ENCODE peak calls at places on chromosomes 12 and 14, in four cellular contexts. One of them, this sample, is unnamed.

GRCh38 chr14:22910916-22911315 is 8.0 kb downstream of the RBM23 start:
- DNase-seq in fibroblast of lung: no peak
- DNase-seq in brain microvascular endothelial cell: no peak
- DNase-seq in heart left ventricle: no peak
- DNase-seq in this sample: no peak

GRCh38 chr14:55336161-55336560 is 64.9 kb downstream of the FBXO34 start:
- DNase-seq in fibroblast of lung: no peak
- DNase-seq in brain microvascular endothelial cell: peak; percentile 43
- DNase-seq in heart left ventricle: no peak
- DNase-seq in this sample: peak; percentile 34

GRCh38 chr12:128008341-128008740 is 258.6 kb upstream of the TMEM132C start:
- DNase-seq in fibroblast of lung: no peak
- DNase-seq in brain microvascular endothelial cell: peak; percentile 76
- DNase-seq in heart left ventricle: no peak
- DNase-seq in this sample: no peak

GRCh38 chr12:129559756-129560155 is 344.1 kb downstream of the TMEM132D start:
- DNase-seq in fibroblast of lung: no peak
- DNase-seq in brain microvascular endothelial cell: no peak
- DNase-seq in heart left ventricle: no peak
- DNase-seq in this sample: no peak

GRCh38 chr12:48001426-48002178 is 2.7 kb downstream of the COL2A1 start:
- DNase-seq in fibroblast of lung: peak; percentile 24
- DNase-seq in brain microvascular endothelial cell: peak; percentile 20
- DNase-seq in heart left ventricle: peak; percentile 64
- DNase-seq in this sample: peak; percentile 75

GRCh38 chr12:25436206-25436912 is 116.7 kb downstream of the LMNTD1 start:
- DNase-seq in fibroblast of lung: peak; percentile 93
- DNase-seq in brain microvascular endothelial cell: peak; percentile 58
- DNase-seq in heart left ventricle: no peak
- DNase-seq in this sample: peak; percentile 73

GRCh38 chr14:83372271-83372670 is 1838.6 kb upstream of the SEL1L start:
- DNase-seq in fibroblast of lung: no peak
- DNase-seq in brain microvascular endothelial cell: no peak
- DNase-seq in heart left ventricle: no peak
- DNase-seq in this sample: no peak

GRCh38 chr12:28189774-28190320 is 409 bp upstream of the CCDC91 start:
- DNase-seq in fibroblast of lung: no peak
- DNase-seq in brain microvascular endothelial cell: peak; percentile 2
- DNase-seq in heart left ventricle: no peak
- DNase-seq in this sample: no peak

GRCh38 chr12:6215120-6215807 is 15.1 kb downstream of the CD9 start:
- DNase-seq in fibroblast of lung: no peak
- DNase-seq in brain microvascular endothelial cell: no peak
- DNase-seq in heart left ventricle: no peak
- DNase-seq in this sample: no peak
- H3K27ac ChIP-seq in fibroblast of lung: peak overlapping the region; percentile 61
- H3K27ac ChIP-seq in brain microvascular endothelial cell: no peak overlapping the region
- H3K27ac ChIP-seq in heart left ventricle: no peak overlapping the region
- H3K27ac ChIP-seq in this sample: peak overlapping the region; percentile 98

GRCh38 chr14:61076531-61076930 is 95.5 kb downstream of the SLC38A6 start:
- DNase-seq in fibroblast of lung: peak; percentile 64
- DNase-seq in brain microvascular endothelial cell: peak; percentile 33
- DNase-seq in heart left ventricle: no peak
- DNase-seq in this sample: no peak

GRCh38 chr14:61077437-61077836 is 96.4 kb downstream of the SLC38A6 start:
- DNase-seq in fibroblast of lung: no peak
- DNase-seq in brain microvascular endothelial cell: no peak
- DNase-seq in heart left ventricle: no peak
- DNase-seq in this sample: no peak

GRCh38 chr14:61074852-61075251 is 93.8 kb downstream of the SLC38A6 start:
- DNase-seq in fibroblast of lung: no peak
- DNase-seq in brain microvascular endothelial cell: no peak
- DNase-seq in heart left ventricle: no peak
- DNase-seq in this sample: no peak

GRCh38 chr14:61077946-61078738 is 97.1 kb downstream of the SLC38A6 start:
- DNase-seq in fibroblast of lung: no peak
- DNase-seq in brain microvascular endothelial cell: no peak
- DNase-seq in heart left ventricle: no peak
- DNase-seq in this sample: peak; percentile 42

DNA sequence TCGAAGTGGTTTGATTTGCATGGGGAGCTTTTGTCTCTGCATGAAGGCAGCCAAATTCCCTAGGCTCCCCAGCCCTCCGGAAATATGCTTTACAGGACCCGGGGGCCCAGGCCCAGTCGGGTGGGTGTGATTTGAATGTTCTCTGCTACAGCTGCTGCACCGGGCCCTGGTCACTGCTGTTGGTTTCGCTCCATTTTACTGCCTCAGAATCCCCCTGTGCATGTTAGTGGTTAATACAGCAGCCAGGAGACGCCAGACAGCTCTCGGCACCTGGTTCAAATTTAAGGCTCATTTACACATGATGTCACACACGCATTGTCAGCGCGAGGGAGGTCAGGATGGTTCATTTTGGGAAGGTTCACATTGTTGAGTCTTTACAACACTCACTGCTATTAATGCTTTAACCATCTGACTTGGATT is 99.6 kb downstream of the SLC38A6 start:
- DNase-seq in fibroblast of lung: peak; percentile 80
- DNase-seq in brain microvascular endothelial cell: no peak
- DNase-seq in heart left ventricle: peak; percentile 22
- DNase-seq in this sample: no peak
- TF ChIP-seq CTCF in fibroblast of lung: no peak
- TF ChIP-seq CTCF in brain microvascular endothelial cell: no peak
- TF ChIP-seq CTCF in heart left ventricle: no peak
- TF ChIP-seq CTCF in this sample: no peak

GRCh38 chr12:12336049-12336411 is 14.0 kb downstream of the MANSC1 start:
- DNase-seq in fibroblast of lung: no peak
- DNase-seq in brain microvascular endothelial cell: peak; percentile 65
- DNase-seq in heart left ventricle: no peak
- DNase-seq in this sample: no peak

GRCh38 chr12:12331896-12332295 is 18.1 kb downstream of the MANSC1 start:
- DNase-seq in fibroblast of lung: no peak
- DNase-seq in brain microvascular endothelial cell: no peak
- DNase-seq in heart left ventricle: no peak
- DNase-seq in this sample: peak; percentile 29

GRCh38 chr12:12334710-12335040 is 15.4 kb downstream of the MANSC1 start:
- DNase-seq in fibroblast of lung: no peak
- DNase-seq in brain microvascular endothelial cell: no peak
- DNase-seq in heart left ventricle: no peak
- DNase-seq in this sample: no peak

GRCh38 chr12:12333407-12333831 is 16.6 kb downstream of the MANSC1 start:
- DNase-seq in fibroblast of lung: peak; percentile 81
- DNase-seq in brain microvascular endothelial cell: peak; percentile 35
- DNase-seq in heart left ventricle: no peak
- DNase-seq in this sample: no peak

GRCh38 chr12:12333980-12334709 is 15.9 kb downstream of the MANSC1 start:
- DNase-seq in fibroblast of lung: peak; percentile 47
- DNase-seq in brain microvascular endothelial cell: peak; percentile 18
- DNase-seq in heart left ventricle: peak; percentile 43
- DNase-seq in this sample: no peak
- H3K27ac ChIP-seq in fibroblast of lung: no peak overlapping the region
- H3K27ac ChIP-seq in brain microvascular endothelial cell: no peak overlapping the region
- H3K27ac ChIP-seq in heart left ventricle: no peak overlapping the region
- H3K27ac ChIP-seq in this sample: peak overlapping the region; percentile 23

GRCh38 chr12:44441155-44441554 is 435.0 kb downstream of the NELL2 start:
- DNase-seq in fibroblast of lung: no peak
- DNase-seq in brain microvascular endothelial cell: no peak
- DNase-seq in heart left ventricle: no peak
- DNase-seq in this sample: no peak
- TF ChIP-seq CTCF in fibroblast of lung: no peak
- TF ChIP-seq CTCF in brain microvascular endothelial cell: no peak
- TF ChIP-seq CTCF in heart left ventricle: no peak
- TF ChIP-seq CTCF in this sample: no peak

DNA sequence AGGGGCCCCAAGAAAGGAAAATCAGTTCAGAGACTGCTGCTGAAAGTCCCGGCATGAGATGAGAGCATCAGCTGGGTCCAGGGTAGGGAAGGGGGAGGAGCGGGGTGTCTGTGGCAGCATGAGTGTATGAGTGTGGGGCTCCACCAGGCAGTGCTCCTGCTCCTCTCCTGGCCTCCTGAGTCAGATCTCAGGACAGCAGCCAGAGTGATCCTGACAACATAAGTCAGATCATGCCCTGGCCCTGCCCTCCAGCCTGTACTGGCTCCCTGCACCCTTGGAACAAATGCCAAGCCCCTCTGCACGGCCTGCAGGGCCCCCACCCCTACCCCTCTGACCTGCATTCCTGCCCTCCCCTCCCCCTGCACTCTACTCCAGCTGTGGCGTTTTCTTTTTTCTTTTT is 24.2 kb upstream of the LRP1-AS start:
- DNase-seq in fibroblast of lung: peak; percentile 93
- DNase-seq in brain microvascular endothelial cell: no peak
- DNase-seq in heart left ventricle: no peak
- DNase-seq in this sample: no peak
- H3K27ac ChIP-seq in fibroblast of lung: no peak overlapping the region
- H3K27ac ChIP-seq in brain microvascular endothelial cell: no peak overlapping the region
- H3K27ac ChIP-seq in heart left ventricle: no peak overlapping the region
- H3K27ac ChIP-seq in this sample: peak overlapping the region; percentile 97

GRCh38 chr14:51369814-51370213 is 129.8 kb downstream of the TMX1 start:
- DNase-seq in fibroblast of lung: no peak
- DNase-seq in brain microvascular endothelial cell: no peak
- DNase-seq in heart left ventricle: no peak
- DNase-seq in this sample: no peak
- TF ChIP-seq CTCF in fibroblast of lung: peak; percentile 13
- TF ChIP-seq CTCF in brain microvascular endothelial cell: peak; percentile 25
- TF ChIP-seq CTCF in heart left ventricle: no peak
- TF ChIP-seq CTCF in this sample: no peak

DNA sequence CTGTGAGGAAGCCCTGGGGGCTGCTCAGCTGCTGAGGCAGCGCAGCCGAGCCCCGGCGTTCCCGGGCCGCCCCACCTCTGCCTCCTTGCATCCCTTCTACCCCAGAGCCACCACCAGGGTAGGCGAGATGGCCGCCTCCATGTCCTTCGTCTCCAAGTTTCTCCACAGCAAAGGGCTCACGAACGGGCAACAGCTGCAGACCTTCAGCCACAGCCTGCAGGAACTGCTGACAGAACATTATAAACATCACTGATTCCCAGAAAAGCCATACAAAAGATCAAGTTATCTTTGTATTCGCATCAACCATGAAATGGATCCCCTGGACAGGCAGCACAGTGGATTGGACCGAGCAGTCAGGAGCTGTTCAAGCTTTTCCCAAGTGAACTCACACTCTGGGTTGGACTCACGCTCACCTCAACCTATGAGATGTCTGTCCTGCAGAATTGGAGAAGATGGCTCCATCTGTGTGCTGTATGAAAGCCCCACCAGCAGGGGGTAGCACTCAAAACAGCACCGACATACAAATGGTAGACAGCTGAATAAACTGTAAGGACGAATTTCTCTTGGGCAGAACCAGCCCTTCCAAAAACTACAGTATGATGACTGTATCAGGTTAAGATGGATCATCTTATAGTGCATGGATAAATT is 19.4 kb upstream of the A2M start:
- DNase-seq in fibroblast of lung: peak; percentile 92
- DNase-seq in brain microvascular endothelial cell: no peak
- DNase-seq in heart left ventricle: no peak
- DNase-seq in this sample: no peak
- H3K27ac ChIP-seq in fibroblast of lung: no peak overlapping the region
- H3K27ac ChIP-seq in brain microvascular endothelial cell: no peak overlapping the region
- H3K27ac ChIP-seq in heart left ventricle: no peak overlapping the region
- H3K27ac ChIP-seq in this sample: no peak overlapping the region

DNA sequence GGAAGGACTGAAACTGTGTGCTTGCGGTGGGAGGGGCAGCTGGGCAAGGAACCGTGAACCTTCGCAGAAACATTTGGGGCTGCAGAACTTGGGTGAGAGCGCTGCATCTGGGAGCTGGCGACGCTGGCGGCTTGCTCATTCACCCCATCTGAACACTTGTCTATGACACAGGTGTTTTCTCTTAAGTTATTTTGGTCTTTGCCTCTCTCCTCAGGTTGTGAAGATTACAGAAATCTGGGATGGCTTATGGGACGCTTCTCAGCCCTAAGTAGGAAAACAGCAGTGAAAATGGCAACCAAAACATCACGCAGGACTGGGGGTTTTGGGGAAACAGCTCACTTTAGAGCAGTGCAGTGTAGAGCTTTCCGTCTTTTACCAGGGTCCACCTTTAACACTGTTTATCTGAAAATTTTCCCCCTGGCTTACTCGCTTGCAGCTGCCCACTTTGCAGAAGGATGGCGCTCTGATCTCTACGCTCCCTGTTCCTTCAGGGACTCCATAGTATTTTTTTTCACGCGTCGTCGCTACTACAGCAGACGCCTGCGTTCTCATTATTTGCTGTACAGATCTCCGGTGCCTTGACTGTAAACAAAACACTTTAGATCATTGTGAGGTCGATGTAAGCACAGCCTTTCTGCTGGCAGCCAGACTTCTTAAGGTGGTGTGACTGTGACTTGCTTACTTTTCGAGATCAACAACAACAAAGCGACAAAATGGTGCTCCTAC is 2.7 kb upstream of the CDKN1B start:
- DNase-seq in fibroblast of lung: peak; percentile 39
- DNase-seq in brain microvascular endothelial cell: no peak
- DNase-seq in heart left ventricle: peak; percentile 41
- DNase-seq in this sample: no peak
- TF ChIP-seq CTCF in fibroblast of lung: peak; percentile 46
- TF ChIP-seq CTCF in brain microvascular endothelial cell: peak; percentile 59
- TF ChIP-seq CTCF in heart left ventricle: no peak
- TF ChIP-seq CTCF in this sample: no peak

GRCh38 chr12:132030367-132031038 is 80.8 kb downstream of the EP400 start:
- DNase-seq in fibroblast of lung: peak; percentile 26
- DNase-seq in brain microvascular endothelial cell: peak; percentile 10
- DNase-seq in heart left ventricle: peak; percentile 58
- DNase-seq in this sample: no peak

GRCh38 chr12:132028111-132028510 is 78.4 kb downstream of the EP400 start:
- DNase-seq in fibroblast of lung: no peak
- DNase-seq in brain microvascular endothelial cell: no peak
- DNase-seq in heart left ventricle: no peak
- DNase-seq in this sample: no peak

GRCh38 chr12:132027636-132028035 is 77.9 kb downstream of the EP400 start:
- DNase-seq in fibroblast of lung: no peak
- DNase-seq in brain microvascular endothelial cell: no peak
- DNase-seq in heart left ventricle: no peak
- DNase-seq in this sample: no peak

GRCh38 chr12:132026796-132027500 is 77.2 kb downstream of the EP400 start:
- DNase-seq in fibroblast of lung: no peak
- DNase-seq in brain microvascular endothelial cell: no peak
- DNase-seq in heart left ventricle: no peak
- DNase-seq in this sample: no peak

GRCh38 chr12:132029503-132030300 is 80.0 kb downstream of the EP400 start:
- DNase-seq in fibroblast of lung: no peak
- DNase-seq in brain microvascular endothelial cell: no peak
- DNase-seq in heart left ventricle: no peak
- DNase-seq in this sample: no peak
- H3K27ac ChIP-seq in fibroblast of lung: no peak overlapping the region
- H3K27ac ChIP-seq in brain microvascular endothelial cell: no peak overlapping the region
- H3K27ac ChIP-seq in heart left ventricle: peak overlapping the region; percentile 70
- H3K27ac ChIP-seq in this sample: no peak overlapping the region